ENCODE peak calls at places on chromosomes 3 and 15, in eight cellular contexts. M is mesenteric fat pad; K is GM19239; H is activated T-cell treated with anti-CD3 and anti-CD28 coated beads, Interleukin-2, amount 50 U/mL, for 72 hours; S is stimulated activated CD4-positive, alpha-beta T cell treated with anti-CD3 and anti-CD28 coated beads, Interleukin-4, amount 100 ng/mL, for 4 hours; Q is fibroblast of the aortic adventitia; G is IMR-90; C is erythroblast. T is an unnamed sample.

GRCh38 chr15:53458736-53459135 is 300.7 kb downstream of the WDR72 start:
- DNase-seq in M (no peak), K (no peak), H (no peak), S (no peak), Q (no peak), G (no peak), C (no peak), T (no peak)

GRCh38 chr3:123880998-123881561 is 3.1 kb downstream of the MYLK start:
- DNase-seq in M (no peak), K (no peak), H (no peak), S (no peak), Q (peak), G (peak), C (peak), T (no peak)

GRCh38 chr3:33699275-33699674 is 18.8 kb downstream of the CLASP2 start:
- DNase-seq in M (no peak), K (no peak), H (no peak), S (no peak), Q (no peak), G (no peak), C (peak), T (no peak)

GRCh38 chr15:62941719-62942118 is 100.8 kb upstream of the TPM1 start:
- DNase-seq in M (no peak), K (no peak), H (no peak), S (no peak), Q (no peak), G (peak), C (no peak), T (no peak)

GRCh38 chr3:184241447-184242296 is 7.1 kb downstream of the ALG3 start:
- DNase-seq in M (no peak), K (no peak), H (no peak), S (no peak), Q (peak), G (peak), C (peak), T (no peak)

GRCh38 chr3:121574449-121574848 is 6.7 kb downstream of the ARGFX start:
- DNase-seq in M (no peak), K (no peak), H (no peak), S (no peak), Q (peak), G (peak), C (peak), T (no peak)

GRCh38 chr15:72859757-72860145 is 76.2 kb upstream of the ADPGK start:
- DNase-seq in M (no peak), K (no peak), H (no peak), S (no peak), Q (no peak), G (no peak), C (no peak), T (no peak)

GRCh38 chr3:120567370-120568197 is 28.6 kb upstream of the NDUFB4 start:
- DNase-seq in M (no peak), K (no peak), H (no peak), S (no peak), Q (peak), G (peak), C (peak), T (no peak)

GRCh38 chr15:91465086-91465485 is 365.0 kb downstream of the SV2B start:
- DNase-seq in M (no peak), K (no peak), H (no peak), S (no peak), Q (no peak), G (no peak), C (no peak), T (no peak)

GRCh38 chr3:47713655-47714054 is 68.0 kb downstream of the SMARCC1 start:
- DNase-seq in M (no peak), K (no peak), H (no peak), S (no peak), Q (no peak), G (peak), C (no peak), T (no peak)

GRCh38 chr15:94655249-94655648 is 423.9 kb downstream of the MCTP2 start:
- DNase-seq in M (no peak), K (no peak), H (no peak), S (no peak), Q (no peak), G (no peak), C (no peak), T (no peak)

GRCh38 chr3:5448816-5449215 is 261.3 kb downstream of the EDEM1 start:
- DNase-seq in M (no peak), K (no peak), H (no peak), S (no peak), Q (no peak), G (no peak), C (no peak), T (no peak)

GRCh38 chr15:43204016-43204901 is 16.6 kb downstream of the EPB42 start:
- DNase-seq in M (no peak), K (peak), H (peak), S (peak), Q (peak), G (peak), C (peak), T (no peak)

GRCh38 chr15:84586641-84587160 is 14.1 kb upstream of the ZSCAN2 start:
- DNase-seq in M (no peak), K (no peak), H (no peak), S (no peak), Q (peak), G (peak), C (no peak), T (no peak)

T was measured in immature natural killer cell.